ENCODE peak calls at places on chromosomes 3 and 15, in eight cellular contexts. R is type B pancreatic cell; F is GM12865; G is CD4-positive, alpha-beta T cell; B is mucosa of descending colon; J is progenitor cell of endocrine pancreas; L is dorsolateral prefrontal cortex; C is cardiac fibroblast. P is an unnamed sample.

GRCh38 chr15:77981281-77982126 is 96.0 kb downstream of the TBC1D2B start:
- DNase-seq in R (peak), F (no peak), G (no peak), B (peak), J (no peak), L (no peak), C (no peak), P (no peak)

GRCh38 chr3:15470261-15470660 is 42.9 kb downstream of the EAF1 start:
- DNase-seq in R (no peak), F (peak), G (no peak), B (no peak), J (no peak), L (no peak), C (no peak), P (no peak)

GRCh38 chr3:104359546-104359945 is 1007.2 kb upstream of the ALCAM start:
- DNase-seq in R (no peak), F (no peak), G (no peak), B (no peak), J (no peak), L (no peak), C (peak), P (no peak)

GRCh38 chr15:94305133-94305532 is 73.8 kb downstream of the MCTP2 start:
- DNase-seq in R (no peak), F (no peak), G (no peak), B (no peak), J (no peak), L (no peak), C (no peak), P (peak)

GRCh38 chr3:188197388-188197847 is 43.5 kb downstream of the LPP start:
- DNase-seq in R (no peak), F (peak), G (no peak), B (peak), J (no peak), L (no peak), C (no peak), P (peak)

GRCh38 chr3:105316307-105316706 is 50.4 kb upstream of the ALCAM start:
- DNase-seq in R (no peak), F (no peak), G (no peak), B (no peak), J (no peak), L (no peak), C (no peak), P (no peak)

GRCh38 chr3:123728014-123728413 is 143.2 kb upstream of the HACD2 start:
- DNase-seq in R (no peak), F (no peak), G (no peak), B (no peak), J (no peak), L (no peak), C (peak), P (no peak)

GRCh38 chr3:56795097-56795806 is 6.5 kb downstream of the ARHGEF3 start:
- DNase-seq in R (no peak), F (no peak), G (no peak), B (no peak), J (no peak), L (no peak), C (peak), P (no peak)

GRCh38 chr3:1092771-1093170 is at the start of gene CNTN6:
- DNase-seq in R (no peak), F (no peak), G (no peak), B (no peak), J (no peak), L (peak), C (no peak), P (no peak)

GRCh38 chr3:133983126-133983525 is 46.6 kb downstream of the SLCO2A1 start:
- DNase-seq in R (no peak), F (no peak), G (no peak), B (no peak), J (no peak), L (no peak), C (no peak), P (no peak)

GRCh38 chr3:30752961-30753360 is 141.5 kb downstream of the GADL1 start:
- DNase-seq in R (no peak), F (no peak), G (no peak), B (peak), J (no peak), L (no peak), C (peak), P (no peak)

GRCh38 chr15:84761534-84762190 is 13.3 kb downstream of the ZNF592 start:
- DNase-seq in R (no peak), F (peak), G (no peak), B (no peak), J (no peak), L (no peak), C (no peak), P (no peak)

GRCh38 chr3:193095366-193095765 is 145.7 kb upstream of the PLAAT1 start:
- DNase-seq in R (no peak), F (no peak), G (no peak), B (no peak), J (no peak), L (no peak), C (no peak), P (no peak)

GRCh38 chr3:94043285-94043684 is 14.9 kb upstream of the STX19 start:
- DNase-seq in R (no peak), F (no peak), G (no peak), B (no peak), J (no peak), L (no peak), C (no peak), P (no peak)

GRCh38 chr3:46438831-46439230 is 25.9 kb downstream of the LTF start:
- DNase-seq in R (no peak), F (no peak), G (no peak), B (no peak), J (no peak), L (no peak), C (no peak), P (no peak)

GRCh38 chr15:89406756-89407650 is 72.4 kb upstream of the POLG start:
- DNase-seq in R (no peak), F (no peak), G (no peak), B (no peak), J (no peak), L (no peak), C (no peak), P (no peak)
- TF ChIP-seq CTCF in R (peak), F (no peak), G (no peak), B (no peak), J (peak), L (no peak), C (peak), P (no peak)

GRCh38 chr3:81005992-81006391 is 755.5 kb downstream of the GBE1 start:
- DNase-seq in R (no peak), F (no peak), G (no peak), B (no peak), J (no peak), L (no peak), C (no peak), P (no peak)
- TF ChIP-seq CTCF in R (peak), F (no peak), G (no peak), B (no peak), J (peak), L (no peak), C (no peak), P (no peak)

DNA sequence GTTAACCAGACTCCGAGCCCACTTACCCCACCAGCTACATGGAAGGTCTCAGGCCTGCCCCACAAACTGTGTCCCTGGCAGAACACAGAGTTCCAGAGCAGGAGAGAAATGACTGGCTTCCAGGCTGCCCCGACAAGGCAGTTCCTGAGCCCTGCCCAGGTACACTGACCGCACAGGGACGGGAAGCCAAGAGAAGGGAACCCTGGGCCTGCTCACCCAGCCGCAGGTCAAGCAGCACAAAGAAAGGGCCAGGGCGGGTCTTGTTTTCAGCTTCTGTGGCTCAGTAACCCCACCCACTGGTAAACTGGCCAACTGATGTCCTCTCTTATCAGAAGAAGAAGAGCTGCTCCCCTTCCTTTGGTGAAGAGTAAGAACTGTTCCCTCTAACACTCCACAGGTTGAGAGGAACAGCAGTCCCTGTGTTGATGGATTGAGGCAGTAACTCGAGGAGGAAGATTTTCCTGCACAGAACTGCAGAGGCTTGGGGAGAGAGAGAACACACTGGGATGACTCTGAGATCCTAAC is 68.4 kb downstream of the CRTC3 start:
- DNase-seq in R (no peak), F (peak), G (no peak), B (peak), J (no peak), L (peak), C (peak), P (peak)
- TF ChIP-seq CTCF in R (no peak), F (peak), G (no peak), B (no peak), J (no peak), L (no peak), C (no peak), P (peak)

GRCh38 chr15:36545451-36545992 is 33.9 kb upstream of the CDIN1 start:
- DNase-seq in R (no peak), F (no peak), G (no peak), B (no peak), J (no peak), L (no peak), C (no peak), P (no peak)
- TF ChIP-seq CTCF in R (no peak), F (no peak), G (no peak), B (no peak), J (no peak), L (no peak), C (no peak), P (no peak)

P was measured in GM13977.